ENCODE peak calls at places on chromosomes 7 and 10, in four cellular contexts. A is Panc1, Y is dorsolateral prefrontal cortex, K is neural crest cell. W is an unnamed sample.

GRCh38 chr7:6155596-6155995 is 116.8 kb downstream of the CYTH3 start:
- DNase-seq in Y (no peak), A (no peak), K (no peak), W (no peak)

GRCh38 chr10:24894309-24894708 is 58.1 kb downstream of the PRTFDC1 start:
- DNase-seq in K (no peak), Y (no peak), A (no peak), W (no peak)

GRCh38 chr7:131186816-131187215 is 140.9 kb upstream of the MKLN1 start:
- DNase-seq in A (no peak), Y (peak), K (no peak), W (no peak)

GRCh38 chr10:3782456-3783312 is 2.3 kb downstream of the KLF6 start:
- DNase-seq in Y (peak), K (no peak), A (peak), W (peak)

GRCh38 chr7:70884446-70884764 is 247.5 kb upstream of the GALNT17 start:
- DNase-seq in A (no peak), K (no peak), Y (no peak), W (no peak)

GRCh38 chr10:116324951-116325635 is 845 bp downstream of the CCDC172 start:
- DNase-seq in A (no peak), K (no peak), Y (no peak), W (no peak)

GRCh38 chr7:127591189-127591588 is 2.3 kb upstream of the FSCN3 start:
- DNase-seq in Y (no peak), K (no peak), A (no peak), W (no peak)

GRCh38 chr7:21461282-21461681 is 33.4 kb downstream of the SP4 start:
- DNase-seq in Y (no peak), K (no peak), A (no peak), W (no peak)

GRCh38 chr7:21967500-21968099 is 21.9 kb upstream of the CDCA7L start:
- DNase-seq in A (no peak), Y (no peak), K (no peak), W (no peak)

GRCh38 chr7:128104109-128104742 is 73.0 kb upstream of the LRRC4 start:
- DNase-seq in A (no peak), Y (no peak), K (no peak), W (peak)

GRCh38 chr7:95245828-95246227 is 78.5 kb downstream of the PON1 start:
- DNase-seq in Y (no peak), A (no peak), K (no peak), W (no peak)

GRCh38 chr10:48414160-48414559 is 107.7 kb downstream of the MAPK8 start:
- DNase-seq in Y (no peak), A (no peak), K (no peak), W (no peak)

GRCh38 chr10:48414778-48415177 is 108.3 kb downstream of the MAPK8 start:
- DNase-seq in Y (no peak), K (no peak), A (no peak), W (no peak)

GRCh38 chr10:48417374-48417773 is 110.9 kb downstream of the MAPK8 start:
- DNase-seq in Y (no peak), K (no peak), A (no peak), W (no peak)

GRCh38 chr10:48418189-48418588 is 111.7 kb downstream of the MAPK8 start:
- DNase-seq in Y (no peak), K (no peak), A (no peak), W (no peak)

GRCh38 chr10:48416584-48417232 is 110.2 kb downstream of the MAPK8 start:
- DNase-seq in K (no peak), Y (no peak), A (no peak), W (no peak)
- TF ChIP-seq CTCF in K (no peak), Y (no peak), A (no peak), W (no peak)

DNA sequence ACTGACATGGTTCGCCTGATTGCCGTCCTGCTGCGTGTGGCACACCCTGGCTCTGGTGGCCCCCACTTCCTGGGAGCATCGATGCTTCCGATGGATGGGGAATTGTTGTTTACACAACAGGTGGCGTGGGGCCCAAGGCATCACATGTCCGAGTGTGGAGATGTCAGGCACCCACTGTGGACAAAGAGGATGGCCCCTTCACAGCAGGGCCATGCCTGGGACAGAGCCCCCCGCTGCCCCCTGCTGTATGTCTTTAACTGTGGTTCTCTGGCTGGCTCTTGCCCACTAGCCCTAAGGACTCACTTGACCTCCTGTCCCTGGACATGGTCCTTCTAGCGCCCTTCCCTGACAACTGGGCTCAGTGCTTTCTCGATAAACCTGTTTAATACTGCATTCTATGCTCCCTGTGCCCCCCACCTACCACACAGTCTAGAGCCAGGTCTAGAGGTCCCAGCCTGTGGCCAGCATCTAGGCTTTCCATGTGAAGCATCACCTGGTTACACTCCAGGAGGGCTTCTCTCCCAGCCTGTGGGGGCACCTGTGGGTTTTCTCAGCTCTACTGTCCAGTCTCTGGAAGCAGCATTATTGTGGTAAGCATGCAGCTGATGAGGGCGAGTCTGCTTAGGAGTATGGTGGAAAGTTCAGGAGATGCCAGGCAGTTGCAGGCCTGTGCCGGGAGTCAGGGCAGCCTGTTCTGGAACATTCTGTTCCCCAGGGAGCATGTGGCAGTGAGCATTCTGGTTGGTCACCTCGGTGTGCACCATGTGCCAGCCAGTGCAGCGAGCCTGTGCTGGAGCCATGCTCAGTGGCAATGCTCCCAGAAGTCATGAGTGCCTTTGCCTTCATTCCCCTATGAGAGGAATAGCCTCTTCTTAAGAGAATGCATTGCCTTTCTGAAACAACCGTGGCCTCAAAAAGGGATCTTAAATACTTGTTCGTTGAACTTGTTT is 10.4 kb downstream of the ADCY1 start:
- DNase-seq in K (no peak), A (no peak), Y (no peak), W (no peak)
- TF ChIP-seq CTCF in K (no peak), A (no peak), Y (no peak), W (no peak)

GRCh38 chr7:23462846-23463245 is 7.4 kb downstream of the IGF2BP3 start:
- DNase-seq in K (no peak), A (no peak), Y (no peak), W (no peak)
- TF ChIP-seq CTCF in K (no peak), A (peak), Y (no peak), W (no peak)

GRCh38 chr10:13994932-13995331 is 335.8 kb downstream of the FRMD4A start:
- DNase-seq in A (no peak), Y (no peak), K (no peak), W (no peak)
- TF ChIP-seq CTCF in A (no peak), Y (no peak), K (no peak), W (no peak)

GRCh38 chr10:78964274-78964951 is 104.4 kb upstream of the ZMIZ1 start:
- DNase-seq in Y (no peak), A (no peak), K (no peak), W (no peak)
- TF ChIP-seq CTCF in Y (no peak), A (no peak), K (no peak), W (no peak)

GRCh38 chr10:78229950-78230675 is 196.4 kb downstream of the RPS24 start:
- DNase-seq in A (no peak), Y (no peak), K (no peak), W (no peak)

GRCh38 chr10:78236416-78237015 is 202.9 kb downstream of the RPS24 start:
- DNase-seq in K (no peak), A (no peak), Y (no peak), W (no peak)

GRCh38 chr10:78231327-78231726 is 197.7 kb downstream of the RPS24 start:
- DNase-seq in Y (no peak), A (no peak), K (no peak), W (no peak)

DNA sequence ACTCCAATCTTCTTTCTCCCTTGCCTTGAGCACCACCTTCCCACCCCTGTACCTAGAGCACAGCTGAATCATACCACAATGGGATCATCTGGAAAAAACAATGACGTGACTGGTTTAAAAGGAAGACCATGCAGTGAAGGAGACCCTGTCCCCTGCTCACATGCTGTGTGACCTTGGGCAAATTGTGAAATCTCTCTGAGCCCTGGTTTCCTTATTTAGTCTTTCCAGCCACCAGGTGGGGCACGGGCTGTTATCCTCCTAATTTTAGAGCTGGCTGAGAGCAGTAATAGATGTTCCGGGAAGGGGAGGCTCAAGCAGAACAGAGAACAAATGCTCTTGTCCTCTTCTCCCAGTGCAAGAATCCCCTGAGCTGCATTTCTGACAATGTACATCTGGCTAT is 198.3 kb downstream of the RPS24 start:
- DNase-seq in A (no peak), K (no peak), Y (no peak), W (no peak)
- TF ChIP-seq CTCF in A (no peak), K (peak), Y (peak), W (no peak)

DNA sequence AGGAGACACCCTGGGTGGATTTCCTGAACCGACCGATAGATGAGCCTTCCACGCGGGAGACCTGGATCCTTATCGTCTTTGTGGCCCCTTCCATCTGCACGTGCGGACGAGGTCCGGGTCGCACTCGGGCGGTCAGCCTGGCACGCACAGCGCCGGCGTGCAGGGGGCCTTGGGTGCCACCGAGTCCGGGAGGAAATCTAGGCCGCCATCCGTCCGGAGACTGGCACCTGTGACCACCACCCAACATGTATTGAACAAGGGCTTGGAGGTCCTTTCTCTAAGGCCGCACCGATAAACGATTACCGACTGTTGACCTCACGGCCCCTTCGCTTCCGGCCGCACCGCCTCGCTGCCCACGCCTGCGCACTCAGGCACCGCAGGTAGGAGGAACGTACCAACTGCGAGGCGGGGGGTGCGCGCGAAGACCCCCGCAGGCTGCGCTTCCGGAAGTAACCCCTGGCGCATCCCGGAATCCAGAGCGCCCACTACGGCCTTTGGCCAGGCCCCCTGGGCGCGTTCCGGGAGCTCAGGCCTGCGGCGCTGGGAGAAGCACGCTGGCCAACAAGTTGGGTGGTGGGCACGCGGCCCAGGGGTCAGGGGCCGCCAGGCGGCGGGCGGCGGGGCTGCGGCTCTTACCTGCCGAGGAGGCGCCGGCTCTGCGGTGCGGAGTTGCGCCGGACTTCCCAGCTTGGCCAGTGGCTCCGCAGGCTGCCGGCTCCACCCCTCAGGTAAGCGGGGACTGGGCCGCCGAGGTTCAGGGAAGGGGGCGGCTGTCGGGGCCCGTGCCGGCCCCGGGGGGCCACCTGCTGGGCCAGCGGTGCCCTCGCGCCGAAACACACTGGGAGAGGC is at the start of the genes ACTR3C and LRRC61:
- DNase-seq in A (no peak), K (peak), Y (peak), W (peak)
- TF ChIP-seq CTCF in A (no peak), K (peak), Y (no peak), W (no peak)

GRCh38 chr7:73615886-73616285 is 8.4 kb downstream of the MLXIPL start:
- DNase-seq in Y (no peak), A (no peak), K (no peak), W (no peak)
- TF ChIP-seq CTCF in Y (no peak), A (no peak), K (no peak), W (no peak)

GRCh38 chr7:134460000-134460399 is 1.1 kb upstream of the AKR1B1 start:
- DNase-seq in K (no peak), A (no peak), Y (no peak), W (no peak)

GRCh38 chr7:134458341-134458805 is 527 bp downstream of the AKR1B1 start:
- DNase-seq in Y (peak), K (peak), A (no peak), W (peak)

GRCh38 chr7:134461921-134462320 is 3.0 kb upstream of the AKR1B1 start:
- DNase-seq in K (no peak), A (no peak), Y (no peak), W (no peak)

GRCh38 chr7:134457166-134457565 is 1.7 kb downstream of the AKR1B1 start:
- DNase-seq in K (no peak), A (no peak), Y (no peak), W (no peak)

DNA sequence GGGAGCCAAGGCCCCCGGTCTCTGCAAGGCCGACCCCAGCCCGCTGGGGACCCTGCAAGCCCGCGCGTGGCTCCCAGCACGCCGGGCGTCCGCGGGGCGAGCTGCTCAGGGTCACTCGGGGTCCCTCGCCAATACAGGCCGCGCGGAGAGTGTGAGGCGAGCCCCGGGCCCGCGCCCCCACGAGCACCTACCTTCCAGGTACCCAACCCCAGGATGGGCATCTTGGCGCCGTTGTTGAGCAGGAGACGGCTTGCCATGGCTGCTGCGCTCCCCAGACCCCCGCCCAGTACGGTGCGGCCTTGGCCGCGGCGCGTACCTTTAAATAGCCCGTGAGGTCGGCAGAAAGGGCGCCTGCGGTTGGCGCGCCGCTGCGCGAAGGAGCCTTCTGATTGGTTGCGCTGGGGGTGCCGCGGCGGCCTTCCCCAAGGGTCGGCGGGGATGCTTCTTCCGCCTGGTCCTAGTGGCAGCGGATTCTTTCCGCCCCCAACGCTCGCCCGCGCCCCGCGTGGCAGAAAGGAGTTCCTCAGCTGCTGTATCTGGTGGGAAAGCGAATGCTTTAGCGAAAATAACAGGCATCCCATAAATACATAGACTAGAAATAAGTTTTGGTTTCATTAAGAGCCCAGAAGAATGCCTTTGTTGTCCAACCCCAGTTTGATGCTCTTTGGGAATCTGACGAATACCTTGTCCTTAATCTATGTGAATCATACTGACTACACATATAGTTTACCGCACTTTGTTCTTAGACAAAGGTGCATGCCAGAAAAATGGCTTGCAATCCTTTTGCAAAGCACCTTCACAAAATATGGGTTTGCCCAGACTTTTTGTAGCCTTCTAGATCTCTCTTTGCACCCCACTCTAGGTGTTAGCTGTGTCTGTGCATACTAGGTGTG is at the start of gene AKR1B1:
- DNase-seq in K (peak), Y (peak), A (peak), W (peak)
- TF ChIP-seq CTCF in K (peak), Y (peak), A (peak), W (no peak)